ENCODE peak calls at places on chromosome 10, in four cellular contexts. One of them, this sample, is unnamed.

GRCh38 chr10:35329520-35329919 is 6.8 kb upstream of the CCNY start:
- DNase-seq in GM20000: no peak
- DNase-seq in lung microvascular endothelial cell: no peak
- DNase-seq in CD4-positive, alpha-beta T cell: no peak
- DNase-seq in this sample: no peak

GRCh38 chr10:49606981-49607535 is 3.1 kb upstream of the SLC18A3 start:
- DNase-seq in CD4-positive, alpha-beta T cell: peak
- DNase-seq in lung microvascular endothelial cell: peak
- DNase-seq in GM20000: peak
- DNase-seq in this sample: no peak

GRCh38 chr10:100984670-100985177 is 2.6 kb downstream of the MRPL43 start:
- DNase-seq in GM20000: no peak
- DNase-seq in CD4-positive, alpha-beta T cell: no peak
- DNase-seq in lung microvascular endothelial cell: no peak
- DNase-seq in this sample: no peak

GRCh38 chr10:104440221-104440620 is 86.6 kb downstream of the CFAP58 start:
- DNase-seq in lung microvascular endothelial cell: no peak
- DNase-seq in GM20000: no peak
- DNase-seq in CD4-positive, alpha-beta T cell: no peak
- DNase-seq in this sample: no peak

GRCh38 chr10:113030453-113030852 is 80.4 kb downstream of the TCF7L2 start:
- DNase-seq in lung microvascular endothelial cell: no peak
- DNase-seq in CD4-positive, alpha-beta T cell: no peak
- DNase-seq in GM20000: no peak
- DNase-seq in this sample: no peak

GRCh38 chr10:17290226-17290625 is 62.2 kb downstream of the VIM start:
- DNase-seq in GM20000: no peak
- DNase-seq in CD4-positive, alpha-beta T cell: no peak
- DNase-seq in lung microvascular endothelial cell: peak
- DNase-seq in this sample: no peak

GRCh38 chr10:109259293-109259692 is 664.0 kb downstream of the XPNPEP1 start:
- DNase-seq in CD4-positive, alpha-beta T cell: no peak
- DNase-seq in lung microvascular endothelial cell: no peak
- DNase-seq in GM20000: no peak
- DNase-seq in this sample: no peak

GRCh38 chr10:45199380-45199740 is 116.0 kb downstream of the OR13A1 start:
- DNase-seq in GM20000: no peak
- DNase-seq in CD4-positive, alpha-beta T cell: no peak
- DNase-seq in lung microvascular endothelial cell: no peak
- DNase-seq in this sample: no peak

GRCh38 chr10:73785721-73786511 is 510 bp downstream of the ZSWIM8 start:
- DNase-seq in CD4-positive, alpha-beta T cell: peak
- DNase-seq in GM20000: peak
- DNase-seq in lung microvascular endothelial cell: peak
- DNase-seq in this sample: no peak

GRCh38 chr10:50063100-50063499 is 4.7 kb upstream of the WASHC2A start:
- DNase-seq in lung microvascular endothelial cell: no peak
- DNase-seq in GM20000: no peak
- DNase-seq in CD4-positive, alpha-beta T cell: no peak
- DNase-seq in this sample: no peak

GRCh38 chr10:95416973-95417372 is 126.2 kb upstream of the PDLIM1 start:
- DNase-seq in CD4-positive, alpha-beta T cell: no peak
- DNase-seq in GM20000: no peak
- DNase-seq in lung microvascular endothelial cell: no peak
- DNase-seq in this sample: no peak

GRCh38 chr10:56662765-56663447 is 301.8 kb upstream of the ZWINT start:
- DNase-seq in GM20000: no peak
- DNase-seq in lung microvascular endothelial cell: no peak
- DNase-seq in CD4-positive, alpha-beta T cell: no peak
- DNase-seq in this sample: no peak

GRCh38 chr10:2212196-2212719 is 474.9 kb upstream of the ADARB2 start:
- DNase-seq in lung microvascular endothelial cell: no peak
- DNase-seq in CD4-positive, alpha-beta T cell: no peak
- DNase-seq in GM20000: no peak
- DNase-seq in this sample: no peak

GRCh38 chr10:89341136-89341535 is 13.3 kb downstream of the IFIT3 start:
- DNase-seq in CD4-positive, alpha-beta T cell: no peak
- DNase-seq in GM20000: no peak
- DNase-seq in lung microvascular endothelial cell: no peak
- DNase-seq in this sample: no peak

GRCh38 chr10:9331583-9332008 is 1277.1 kb downstream of the GATA3 start:
- DNase-seq in GM20000: peak
- DNase-seq in lung microvascular endothelial cell: peak
- DNase-seq in CD4-positive, alpha-beta T cell: no peak
- DNase-seq in this sample: peak

GRCh38 chr10:18418579-18419210 is 232.7 kb downstream of the NSUN6 start:
- DNase-seq in GM20000: no peak
- DNase-seq in CD4-positive, alpha-beta T cell: no peak
- DNase-seq in lung microvascular endothelial cell: no peak
- DNase-seq in this sample: no peak

GRCh38 chr10:51397695-51398094 is 301.7 kb downstream of the CSTF2T start:
- DNase-seq in lung microvascular endothelial cell: peak
- DNase-seq in CD4-positive, alpha-beta T cell: no peak
- DNase-seq in GM20000: no peak
- DNase-seq in this sample: no peak

GRCh38 chr10:85603167-85603940 is 763.2 kb downstream of the GRID1 start:
- DNase-seq in GM20000: no peak
- DNase-seq in CD4-positive, alpha-beta T cell: no peak
- DNase-seq in lung microvascular endothelial cell: no peak
- DNase-seq in this sample: no peak